ENCODE peak calls at places on chromosomes 16 and 17, in four cellular contexts. One of them, this sample, is unnamed.

GRCh38 chr17:10668771-10669170 is 11.7 kb upstream of the MYH3 start:
- DNase-seq in ovary: no peak
- DNase-seq in HAP-1: no peak
- DNase-seq in cardiac muscle cell: peak; percentile 9
- DNase-seq in this sample: no peak

GRCh38 chr16:56122251-56122650 is 69.0 kb upstream of the GNAO1 start:
- DNase-seq in HAP-1: no peak
- DNase-seq in cardiac muscle cell: no peak
- DNase-seq in ovary: no peak
- DNase-seq in this sample: no peak

GRCh38 chr17:82493517-82493840 is 26.1 kb upstream of the FOXK2 start:
- DNase-seq in cardiac muscle cell: no peak
- DNase-seq in ovary: no peak
- DNase-seq in HAP-1: no peak
- DNase-seq in this sample: no peak

GRCh38 chr16:49997721-49998251 is 27.2 kb upstream of the CNEP1R1 start:
- DNase-seq in cardiac muscle cell: no peak
- DNase-seq in ovary: no peak
- DNase-seq in HAP-1: no peak
- DNase-seq in this sample: no peak

GRCh38 chr16:46801428-46802049 is 29.4 kb downstream of the C16orf87 start:
- DNase-seq in ovary: no peak
- DNase-seq in cardiac muscle cell: peak; percentile 42
- DNase-seq in HAP-1: no peak
- DNase-seq in this sample: no peak

GRCh38 chr16:17416461-17417221 is 54.1 kb downstream of the XYLT1 start:
- DNase-seq in HAP-1: no peak
- DNase-seq in cardiac muscle cell: peak; percentile 40
- DNase-seq in ovary: no peak
- DNase-seq in this sample: peak; percentile 31

GRCh38 chr16:88953003-88953690 is 23.9 kb downstream of the CBFA2T3 start:
- DNase-seq in ovary: no peak
- DNase-seq in cardiac muscle cell: no peak
- DNase-seq in HAP-1: no peak
- DNase-seq in this sample: no peak

GRCh38 chr17:80887639-80888175 is 103.9 kb upstream of the CHMP6 start:
- DNase-seq in ovary: no peak
- DNase-seq in HAP-1: no peak
- DNase-seq in cardiac muscle cell: no peak
- DNase-seq in this sample: no peak

GRCh38 chr16:88566158-88566557 is 4.0 kb upstream of the ZC3H18 start:
- DNase-seq in ovary: no peak
- DNase-seq in HAP-1: no peak
- DNase-seq in cardiac muscle cell: peak; percentile 33
- DNase-seq in this sample: no peak

GRCh38 chr16:20398603-20399002 is 5.9 kb downstream of the PDILT start:
- DNase-seq in cardiac muscle cell: no peak
- DNase-seq in ovary: no peak
- DNase-seq in HAP-1: no peak
- DNase-seq in this sample: no peak

GRCh38 chr16:3536271-3536671 is 35.5 kb downstream of the CLUAP1 start:
- DNase-seq in cardiac muscle cell: peak; percentile 33
- DNase-seq in HAP-1: no peak
- DNase-seq in ovary: no peak
- DNase-seq in this sample: no peak

DNA sequence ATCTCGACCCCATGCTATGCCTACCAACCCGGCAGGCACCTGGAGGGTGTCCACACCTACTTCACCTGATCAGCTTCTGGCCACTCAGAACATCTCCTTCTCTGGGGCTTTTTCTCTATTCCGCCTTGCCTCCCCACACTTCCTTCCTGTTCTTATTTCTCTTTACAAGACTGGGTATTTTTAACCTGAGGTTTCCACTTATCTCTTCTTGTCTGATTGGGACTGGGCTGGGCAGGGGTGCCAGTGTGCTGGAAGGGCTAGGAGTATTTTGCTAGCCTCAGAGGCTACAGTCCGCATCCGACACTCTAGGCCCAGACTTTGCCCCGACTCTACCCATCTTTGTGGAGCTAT is 26.2 kb upstream of the ZNF652 start:
- DNase-seq in HAP-1: no peak
- DNase-seq in cardiac muscle cell: no peak
- DNase-seq in ovary: no peak
- DNase-seq in this sample: peak; percentile 33
- H3K4me3 ChIP-seq in HAP-1: no peak overlapping the region
- H3K4me3 ChIP-seq in cardiac muscle cell: no peak overlapping the region
- H3K4me3 ChIP-seq in ovary: no peak overlapping the region
- H3K4me3 ChIP-seq in this sample: peak overlapping the region; percentile 50

GRCh38 chr17:78765821-78766220 is 16.3 kb downstream of the CYTH1 start:
- DNase-seq in HAP-1: no peak
- DNase-seq in cardiac muscle cell: no peak
- DNase-seq in ovary: no peak
- DNase-seq in this sample: no peak

GRCh38 chr17:78766743-78767294 is 15.3 kb downstream of the CYTH1 start:
- DNase-seq in cardiac muscle cell: no peak
- DNase-seq in HAP-1: no peak
- DNase-seq in ovary: no peak
- DNase-seq in this sample: no peak

GRCh38 chr17:78767806-78768205 is 14.3 kb downstream of the CYTH1 start:
- DNase-seq in HAP-1: no peak
- DNase-seq in ovary: no peak
- DNase-seq in cardiac muscle cell: no peak
- DNase-seq in this sample: no peak

GRCh38 chr17:78764871-78765270 is 17.2 kb downstream of the CYTH1 start:
- DNase-seq in ovary: no peak
- DNase-seq in HAP-1: no peak
- DNase-seq in cardiac muscle cell: no peak
- DNase-seq in this sample: no peak

GRCh38 chr17:78766225-78766624 is 15.8 kb downstream of the CYTH1 start:
- DNase-seq in ovary: no peak
- DNase-seq in HAP-1: no peak
- DNase-seq in cardiac muscle cell: no peak
- DNase-seq in this sample: no peak
- H3K4me1 ChIP-seq in ovary: peaks cover 1% of the 10 kb centered on the region
- H3K4me1 ChIP-seq in HAP-1: peaks cover 24% of the 10 kb centered on the region
- H3K4me1 ChIP-seq in cardiac muscle cell: no peaks in the 10 kb centered on the region
- H3K4me1 ChIP-seq in this sample: peaks cover 86% of the 10 kb centered on the region

GRCh38 chr17:56292010-56292409 is 138.7 kb downstream of the ANKFN1 start:
- DNase-seq in ovary: no peak
- DNase-seq in HAP-1: no peak
- DNase-seq in cardiac muscle cell: no peak
- DNase-seq in this sample: no peak
- H3K4me3 ChIP-seq in ovary: no peak overlapping the region
- H3K4me3 ChIP-seq in HAP-1: no peak overlapping the region
- H3K4me3 ChIP-seq in cardiac muscle cell: no peak overlapping the region
- H3K4me3 ChIP-seq in this sample: no peak overlapping the region

DNA sequence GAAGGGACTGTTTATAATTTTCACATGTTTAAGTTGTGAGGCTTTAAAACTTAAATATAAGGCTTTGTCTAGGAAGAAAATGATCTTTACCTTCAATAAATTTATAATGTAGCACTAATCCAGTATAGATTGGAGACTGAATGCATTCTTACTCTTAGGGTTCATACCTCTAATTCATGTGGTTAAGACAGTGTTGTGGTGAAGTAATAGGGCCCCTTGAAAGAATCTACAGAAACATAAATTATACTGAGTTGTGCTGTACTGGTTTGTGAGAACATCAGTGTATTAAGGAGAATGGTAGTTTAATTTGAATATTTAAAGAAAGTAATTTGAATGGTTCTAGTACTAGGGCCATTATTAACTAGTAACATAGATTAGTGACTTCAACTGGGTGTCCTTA is 13.7 kb downstream of the HAPSTR1 start:
- DNase-seq in cardiac muscle cell: no peak
- DNase-seq in ovary: no peak
- DNase-seq in HAP-1: no peak
- DNase-seq in this sample: no peak
- H3K4me1 ChIP-seq in cardiac muscle cell: peaks cover 10% of the 10 kb centered on the region
- H3K4me1 ChIP-seq in ovary: peaks cover 25% of the 10 kb centered on the region
- H3K4me1 ChIP-seq in HAP-1: peaks cover 51% of the 10 kb centered on the region
- H3K4me1 ChIP-seq in this sample: peaks cover 98% of the 10 kb centered on the region

DNA sequence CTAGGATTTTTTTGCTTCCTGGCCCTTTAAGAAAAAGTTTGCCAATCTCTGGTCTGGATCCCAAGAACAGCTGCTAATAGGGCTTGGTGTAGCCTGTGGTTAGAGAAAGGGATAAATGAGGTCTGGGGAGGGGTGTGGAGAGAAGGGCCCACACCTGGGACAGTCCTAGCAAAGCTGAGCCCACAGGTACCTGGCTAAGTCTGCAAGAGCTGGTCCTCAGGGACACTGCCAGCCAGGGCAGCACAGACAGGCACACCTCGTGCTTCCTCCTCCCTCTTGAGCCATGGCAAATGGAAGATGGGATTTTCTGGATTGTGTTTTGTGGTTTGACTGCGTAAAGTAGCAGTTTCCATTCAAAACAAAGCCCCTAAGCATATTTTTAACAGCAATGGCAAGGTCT is 217.5 kb downstream of the SOX9 start:
- DNase-seq in HAP-1: no peak
- DNase-seq in ovary: no peak
- DNase-seq in cardiac muscle cell: no peak
- DNase-seq in this sample: no peak
- H3K4me3 ChIP-seq in HAP-1: no peak overlapping the region
- H3K4me3 ChIP-seq in ovary: no peak overlapping the region
- H3K4me3 ChIP-seq in cardiac muscle cell: no peak overlapping the region
- H3K4me3 ChIP-seq in this sample: no peak overlapping the region

GRCh38 chr17:50866261-50866949 is at the start of gene TOB1:
- DNase-seq in HAP-1: peak; percentile 98
- DNase-seq in cardiac muscle cell: peak; percentile 99
- DNase-seq in ovary: peak; percentile 98
- DNase-seq in this sample: peak; percentile 94
- H3K4me1 ChIP-seq in HAP-1: peaks cover 23% of the 10 kb centered on the region
- H3K4me1 ChIP-seq in cardiac muscle cell: peaks cover 27% of the 10 kb centered on the region
- H3K4me1 ChIP-seq in ovary: peaks cover 2% of the 10 kb centered on the region
- H3K4me1 ChIP-seq in this sample: peaks cover 39% of the 10 kb centered on the region

GRCh38 chr17:59073972-59074371 is 32.7 kb downstream of the TRIM37 start:
- DNase-seq in cardiac muscle cell: no peak
- DNase-seq in ovary: no peak
- DNase-seq in HAP-1: no peak
- DNase-seq in this sample: no peak
- H3K4me3 ChIP-seq in cardiac muscle cell: no peak overlapping the region
- H3K4me3 ChIP-seq in ovary: no peak overlapping the region
- H3K4me3 ChIP-seq in HAP-1: no peak overlapping the region
- H3K4me3 ChIP-seq in this sample: no peak overlapping the region

DNA sequence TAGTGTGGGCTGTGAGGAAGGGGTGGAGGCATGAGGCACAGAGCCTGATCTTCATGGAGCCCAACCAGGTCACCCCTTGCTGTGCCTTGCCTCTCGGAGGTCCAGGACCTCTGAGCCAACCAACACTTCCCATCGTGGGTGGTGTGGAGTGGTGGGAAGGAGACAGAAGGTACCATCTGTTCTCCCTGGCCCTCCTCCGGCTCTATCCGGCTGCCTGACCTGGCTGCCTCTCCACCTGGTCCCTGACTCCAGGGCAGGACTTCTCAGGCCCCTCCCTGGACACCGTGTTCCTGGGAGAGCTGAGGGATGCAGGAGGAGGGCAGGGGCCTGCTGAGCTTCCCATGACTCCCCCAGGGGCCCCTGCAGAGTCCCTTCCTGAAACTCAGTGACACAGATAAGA is 3.9 kb downstream of the PDK2 start:
- DNase-seq in cardiac muscle cell: no peak
- DNase-seq in HAP-1: no peak
- DNase-seq in ovary: no peak
- DNase-seq in this sample: no peak
- H3K4me1 ChIP-seq in cardiac muscle cell: peaks cover 25% of the 10 kb centered on the region
- H3K4me1 ChIP-seq in HAP-1: peaks cover 14% of the 10 kb centered on the region
- H3K4me1 ChIP-seq in ovary: peaks cover 21% of the 10 kb centered on the region
- H3K4me1 ChIP-seq in this sample: peaks cover 14% of the 10 kb centered on the region

DNA sequence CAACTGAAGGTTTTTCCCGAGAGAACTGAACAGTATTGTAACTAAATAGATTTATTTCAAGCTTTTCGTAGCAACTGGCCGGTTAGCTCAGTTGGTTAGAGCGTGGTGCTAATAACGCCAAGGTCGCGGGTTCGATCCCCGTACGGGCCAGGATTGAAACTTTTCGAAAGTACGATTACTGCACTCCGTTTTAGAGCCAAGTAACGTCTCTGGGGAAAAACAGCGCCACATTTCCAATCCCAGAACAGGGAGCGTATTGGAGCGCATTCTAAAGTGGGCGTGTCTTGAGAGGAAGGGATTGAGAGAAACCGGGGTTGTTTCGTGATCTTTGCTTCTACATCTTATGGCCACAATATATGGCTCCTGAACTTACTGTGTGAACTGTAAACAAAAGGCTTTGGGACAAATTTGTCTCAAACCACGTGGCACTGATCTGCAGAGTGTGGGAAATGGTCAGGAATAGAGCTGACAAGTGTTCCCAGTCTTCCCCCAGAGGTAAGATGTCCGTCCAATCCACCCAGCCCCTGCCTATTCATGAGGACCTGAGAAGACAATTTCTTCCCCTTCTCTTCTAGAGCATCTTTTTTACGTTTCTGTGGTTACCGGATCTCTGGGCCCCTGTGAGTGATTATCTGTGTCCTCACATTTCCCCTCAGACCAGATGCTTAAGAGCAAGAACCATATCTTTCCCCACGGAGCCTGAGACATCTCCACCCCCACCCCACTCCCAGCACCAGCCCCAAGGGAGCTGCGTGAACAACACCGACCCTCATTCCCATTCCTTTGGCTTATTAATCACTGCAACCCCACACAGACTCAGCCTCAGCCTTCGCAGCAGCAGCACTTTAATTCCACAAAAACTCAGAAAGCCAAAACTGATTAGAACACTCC is 2.2 kb downstream of the BORCS6 start:
- DNase-seq in ovary: peak; percentile 90
- DNase-seq in cardiac muscle cell: peak; percentile 99
- DNase-seq in HAP-1: peak; percentile 96
- DNase-seq in this sample: peak; percentile 85
- H3K4me3 ChIP-seq in ovary: peak overlapping the region; percentile 97
- H3K4me3 ChIP-seq in cardiac muscle cell: peak overlapping the region; percentile 80
- H3K4me3 ChIP-seq in HAP-1: peak overlapping the region; percentile 93
- H3K4me3 ChIP-seq in this sample: peak overlapping the region; percentile 91

GRCh38 chr16:23905027-23905426 is 69.2 kb downstream of the PRKCB start:
- DNase-seq in cardiac muscle cell: peak; percentile 39
- DNase-seq in ovary: no peak
- DNase-seq in HAP-1: no peak
- DNase-seq in this sample: no peak
- H3K4me1 ChIP-seq in cardiac muscle cell: no peaks in the 10 kb centered on the region
- H3K4me1 ChIP-seq in ovary: no peaks in the 10 kb centered on the region
- H3K4me1 ChIP-seq in HAP-1: no peaks in the 10 kb centered on the region
- H3K4me1 ChIP-seq in this sample: peaks cover 8% of the 10 kb centered on the region